ENCODE peak calls at places on chromosomes 1 and 21, in five cellular contexts. N, J, Y, O and Z are unnamed samples.

GRCh38 chr1:79375352-79375751 is 368.8 kb upstream of the ADGRL4 start:
- DNase-seq in N (no peak), O (no peak), Y (no peak), J (no peak), Z (no peak)

GRCh38 chr1:212002536-212002935 is 32.8 kb downstream of the INTS7 start:
- DNase-seq in Y (no peak), N (no peak), J (no peak), O (no peak), Z (no peak)

GRCh38 chr1:84434081-84434755 is 35.9 kb downstream of the DNASE2B start:
- DNase-seq in J (no peak), N (no peak), O (no peak), Y (no peak), Z (no peak)

GRCh38 chr1:222892137-222892763 is 77.4 kb downstream of the DISP1 start:
- DNase-seq in N (no peak), O (no peak), J (no peak), Y (peak; percentile 71), Z (no peak)

GRCh38 chr21:16551101-16551695 is 821.4 kb downstream of the USP25 start:
- DNase-seq in N (no peak), Y (no peak), J (no peak), O (no peak), Z (no peak)

GRCh38 chr1:63922848-63923247 is 149.0 kb downstream of the ROR1 start:
- DNase-seq in J (no peak), Y (no peak), N (no peak), O (no peak), Z (no peak)

GRCh38 chr1:87594736-87595383 is 266.2 kb downstream of the LMO4 start:
- DNase-seq in O (no peak), Y (peak; percentile 24), N (no peak), J (no peak), Z (no peak)

GRCh38 chr1:66283583-66284041 is 250.3 kb upstream of the SGIP1 start:
- DNase-seq in O (no peak), N (no peak), J (no peak), Y (peak; percentile 74), Z (no peak)

GRCh38 chr1:27152829-27153548 is 1.9 kb downstream of the SLC9A1 start:
- DNase-seq in N (no peak), Y (no peak), O (no peak), J (no peak), Z (no peak)

GRCh38 chr1:202692959-202693555 is 17.2 kb downstream of the SYT2 start:
- DNase-seq in Y (peak; percentile 61), N (peak; percentile 33), J (peak; percentile 15), O (peak; percentile 50), Z (peak; percentile 72)

GRCh38 chr1:212529211-212529731 is 79.3 kb upstream of the ATF3 start:
- DNase-seq in Y (peak; percentile 51), O (no peak), N (no peak), J (peak; percentile 89), Z (no peak)

GRCh38 chr1:183869671-183870070 is 64.8 kb downstream of the RGL1 start:
- DNase-seq in N (no peak), Y (no peak), J (no peak), O (no peak), Z (no peak)

GRCh38 chr1:22710688-22711024 is at the start of gene EPHB2:
- DNase-seq in O (no peak), Y (no peak), N (no peak), J (no peak), Z (peak; percentile 61)

GRCh38 chr1:160032165-160032827 is 506 bp upstream of the PIGM start:
- DNase-seq in N (no peak), Y (peak; percentile 4), O (no peak), J (no peak), Z (no peak)

GRCh38 chr1:30380625-30380984 is 342.8 kb downstream of the MATN1 start:
- DNase-seq in Y (no peak), O (no peak), J (no peak), N (no peak), Z (no peak)

GRCh38 chr1:245155186-245156040 is 628 bp downstream of the KIF26B start:
- DNase-seq in Y (peak; percentile 46), N (peak; percentile 27), J (no peak), O (no peak), Z (no peak)